ENCODE peak calls at places on chromosome 22, in five cellular contexts. P is Right ventricle myocardium superior, C is fibroblast of lung, Q is RWPE1, J is fibroblast of gingiva. I is an unnamed sample.

GRCh38 chr22:36198936-36199616 is 2.5 kb downstream of the APOL4 start:
- DNase-seq in P (no peak), Q (no peak), C (no peak), J (no peak), I (no peak)

GRCh38 chr22:47188337-47189055 is 426.0 kb downstream of the TBC1D22A start:
- DNase-seq in J (no peak), P (peak), Q (no peak), C (no peak), I (no peak)

GRCh38 chr22:20316217-20316843 is 3.5 kb downstream of the DGCR6L start:
- DNase-seq in J (no peak), Q (no peak), C (no peak), P (peak), I (no peak)

GRCh38 chr22:26360169-26360885 is 68.7 kb upstream of the ASPHD2 start:
- DNase-seq in P (peak), C (peak), Q (peak), J (peak), I (peak)

GRCh38 chr22:45584121-45584570 is 81.5 kb downstream of the FBLN1 start:
- DNase-seq in P (no peak), J (peak), Q (no peak), C (peak), I (no peak)

GRCh38 chr22:27670701-27671412 is 130.7 kb downstream of the MN1 start:
- DNase-seq in Q (no peak), J (no peak), P (peak), C (no peak), I (no peak)

GRCh38 chr22:41899110-41899509 is 15.8 kb downstream of the SHISA8 start:
- DNase-seq in C (no peak), J (no peak), Q (no peak), P (peak), I (no peak)

GRCh38 chr22:35629406-35630234 is 12.5 kb upstream of the MB start:
- DNase-seq in Q (peak), J (peak), P (peak), C (peak), I (peak)

GRCh38 chr22:22773979-22774738 is 113.5 kb upstream of the IGLL5 start:
- DNase-seq in Q (no peak), C (no peak), P (no peak), J (no peak), I (no peak)